ENCODE peak calls at places on chromosomes 16 and 17, in four cellular contexts. Y is adrenal gland; H is AML-193; A is stimulated activated CD4-positive, alpha-beta T cell treated with anti-CD3 and anti-CD28 coated beads, Interleukin-1b, Interleukin-23, amount 100 ng/mL, for 24 hours. S is an unnamed sample.

GRCh38 chr17:49494937-49495841 is at the start of gene NGFR:
- DNase-seq in Y (no peak), H (peak; percentile 18), A (no peak), S (peak; percentile 54)

GRCh38 chr17:38947189-38947588 is 20.0 kb downstream of the FBXO47 start:
- DNase-seq in Y (no peak), H (no peak), A (no peak), S (no peak)

GRCh38 chr16:49664221-49665215 is 191.4 kb downstream of the ZNF423 start:
- DNase-seq in Y (no peak), H (no peak), A (no peak), S (peak; percentile 72)

GRCh38 chr17:7403043-7403901 is 625 bp downstream of the TMEM256 start:
- DNase-seq in Y (no peak), H (peak; percentile 22), A (no peak), S (peak; percentile 80)

GRCh38 chr17:76333673-76334505 is 19.8 kb downstream of the PRPSAP1 start:
- DNase-seq in Y (no peak), H (no peak), A (no peak), S (no peak)

GRCh38 chr16:23435500-23435899 is 17.5 kb downstream of the COG7 start:
- DNase-seq in Y (peak; percentile 43), H (peak; percentile 95), A (peak; percentile 49), S (peak; percentile 39)

GRCh38 chr17:49575524-49576120 is at the start of gene NXPH3:
- DNase-seq in Y (no peak), H (no peak), A (peak; percentile 46), S (peak; percentile 75)

GRCh38 chr16:52497067-52497816 is 49.7 kb downstream of the TOX3 start:
- DNase-seq in Y (no peak), H (no peak), A (no peak), S (no peak)

GRCh38 chr17:8087075-8087941 is at the start of gene ALOX12B:
- DNase-seq in Y (no peak), H (no peak), A (no peak), S (no peak)